ENCODE peak calls at places on chromosomes 1 and 21, in five cellular contexts. M is colonic mucosa, H is hepatocyte, T is transverse colon, F is neural progenitor cell. Z is an unnamed sample.

GRCh38 chr1:18936814-18937481 is 19.5 kb downstream of the IFFO2 start:
- DNase-seq in M (no peak), H (peak), T (no peak), F (no peak), Z (no peak)

GRCh38 chr1:196734006-196734405 is 40.6 kb upstream of the CFHR3 start:
- DNase-seq in M (no peak), H (no peak), T (no peak), F (no peak), Z (no peak)

GRCh38 chr1:50378757-50379156 is 44.5 kb downstream of the DMRTA2 start:
- DNase-seq in M (no peak), H (no peak), T (no peak), F (no peak), Z (no peak)

GRCh38 chr1:61406467-61406866 is 318.5 kb downstream of the TM2D1 start:
- DNase-seq in M (no peak), H (no peak), T (no peak), F (no peak), Z (no peak)

GRCh38 chr1:234745844-234746797 is 136.1 kb upstream of the IRF2BP2 start:
- DNase-seq in M (no peak), H (peak), T (no peak), F (peak), Z (no peak)

GRCh38 chr1:213989740-213990472 is 2.1 kb downstream of the PROX1 start:
- DNase-seq in M (peak), H (peak), T (peak), F (no peak), Z (no peak)

GRCh38 chr1:246624091-246624490 is 57.8 kb downstream of the CNST start:
- DNase-seq in M (no peak), H (no peak), T (no peak), F (no peak), Z (no peak)

GRCh38 chr1:240294566-240294965 is 202.9 kb downstream of the FMN2 start:
- DNase-seq in M (no peak), H (no peak), T (no peak), F (peak), Z (no peak)

GRCh38 chr1:173661763-173662162 is 7.9 kb downstream of the ANKRD45 start:
- DNase-seq in M (no peak), H (no peak), T (no peak), F (no peak), Z (no peak)

GRCh38 chr1:213491468-213491867 is 440.4 kb downstream of the RPS6KC1 start:
- DNase-seq in M (no peak), H (no peak), T (peak), F (no peak), Z (no peak)

GRCh38 chr1:97730271-97730670 is 190.6 kb downstream of the DPYD start:
- DNase-seq in M (no peak), H (no peak), T (no peak), F (no peak), Z (no peak)

GRCh38 chr1:161139765-161140164 is 7.3 kb upstream of the DEDD start:
- DNase-seq in M (peak), H (peak), T (no peak), F (peak), Z (peak)

GRCh38 chr1:228094432-228095016 is 8.6 kb downstream of the C1orf35 start:
- DNase-seq in M (no peak), H (no peak), T (peak), F (no peak), Z (no peak)

GRCh38 chr1:239707615-239708014 is 321.2 kb downstream of the CHRM3 start:
- DNase-seq in M (no peak), H (no peak), T (no peak), F (no peak), Z (no peak)

GRCh38 chr21:36689324-36689723 is 9.6 kb upstream of the SIM2 start:
- DNase-seq in M (no peak), H (no peak), T (no peak), F (no peak), Z (no peak)

GRCh38 chr1:212630159-212630900 is 21.8 kb downstream of the ATF3 start:
- DNase-seq in M (peak), H (peak), T (peak), F (peak), Z (peak)

GRCh38 chr1:168709407-168709891 is 19.6 kb downstream of the DPT start:
- DNase-seq in M (peak), H (peak), T (no peak), F (peak), Z (peak)

GRCh38 chr1:20371411-20371810 is 80.7 kb downstream of the VWA5B1 start:
- DNase-seq in M (no peak), H (peak), T (no peak), F (peak), Z (no peak)

GRCh38 chr1:8848663-8849386 is 29.7 kb downstream of the ENO1 start:
- DNase-seq in M (peak), H (peak), T (peak), F (peak), Z (peak)

GRCh38 chr1:8846263-8846662 is 28.8 kb upstream of the RERE start:
- DNase-seq in M (no peak), H (no peak), T (no peak), F (no peak), Z (no peak)

GRCh38 chr1:8845104-8846097 is 28.0 kb upstream of the RERE start:
- DNase-seq in M (no peak), H (no peak), T (no peak), F (no peak), Z (no peak)

GRCh38 chr1:8851060-8851459 is 27.4 kb downstream of the ENO1 start:
- DNase-seq in M (no peak), H (no peak), T (no peak), F (no peak), Z (no peak)

DNA sequence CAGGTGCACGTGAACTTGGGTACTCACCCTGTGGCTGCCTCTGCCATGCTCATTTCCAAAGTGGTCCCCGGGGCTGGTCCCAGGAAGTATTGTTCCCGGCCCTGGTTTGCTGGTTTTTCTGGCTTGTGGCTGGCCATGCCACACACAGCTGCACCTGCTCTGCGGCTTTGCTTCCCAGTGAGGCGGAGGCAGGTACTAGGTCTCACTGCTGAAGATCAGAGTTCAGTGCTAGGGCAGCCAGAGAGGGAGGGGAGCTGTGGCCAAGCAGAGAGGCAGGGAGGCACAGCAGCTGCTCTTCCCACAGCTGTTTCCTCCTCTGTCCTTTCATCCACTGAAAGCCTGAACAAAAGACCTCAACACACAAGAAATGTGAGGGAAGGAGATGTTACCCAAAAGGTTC is 30.5 kb downstream of the ENO1 start:
- DNase-seq in M (peak), H (no peak), T (peak), F (no peak), Z (no peak)
- H3K27ac ChIP-seq in M (no peak), H (no peak), T (peak), F (no peak), Z (no peak)

GRCh38 chr1:221706862-221707582 is 34.9 kb downstream of the DUSP10 start:
- DNase-seq in M (no peak), H (no peak), T (no peak), F (no peak), Z (no peak)
- H3K27ac ChIP-seq in M (peak), H (no peak), T (peak), F (no peak), Z (no peak)

DNA sequence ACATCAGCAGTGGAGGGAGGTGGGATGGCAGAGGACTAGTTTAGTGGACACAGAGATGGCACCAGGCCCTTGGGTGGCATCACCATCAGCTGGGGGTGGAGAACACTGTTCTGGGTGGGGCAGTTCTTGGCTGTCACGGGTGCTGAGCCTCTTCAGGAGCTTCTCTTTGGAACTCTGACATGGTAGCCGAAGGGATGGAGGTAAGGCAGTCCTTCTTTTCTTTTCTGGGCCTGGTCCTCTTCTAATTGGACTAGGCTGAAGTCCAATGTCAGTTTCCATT is 8.3 kb upstream of the MEF2D start:
- DNase-seq in M (no peak), H (no peak), T (peak), F (no peak), Z (no peak)
- H3K27ac ChIP-seq in M (peak), H (no peak), T (peak), F (no peak), Z (peak)

GRCh38 chr1:114346480-114347029 is 164.4 kb downstream of the TRIM33 start:
- DNase-seq in M (peak), H (peak), T (peak), F (peak), Z (peak)
- H3K27ac ChIP-seq in M (peak), H (peak), T (peak), F (no peak), Z (peak)

GRCh38 chr1:26102046-26102925 is 9.3 kb upstream of the PDIK1L start:
- DNase-seq in M (no peak), H (no peak), T (no peak), F (no peak), Z (no peak)
- H3K27ac ChIP-seq in M (no peak), H (peak), T (no peak), F (no peak), Z (no peak)

DNA sequence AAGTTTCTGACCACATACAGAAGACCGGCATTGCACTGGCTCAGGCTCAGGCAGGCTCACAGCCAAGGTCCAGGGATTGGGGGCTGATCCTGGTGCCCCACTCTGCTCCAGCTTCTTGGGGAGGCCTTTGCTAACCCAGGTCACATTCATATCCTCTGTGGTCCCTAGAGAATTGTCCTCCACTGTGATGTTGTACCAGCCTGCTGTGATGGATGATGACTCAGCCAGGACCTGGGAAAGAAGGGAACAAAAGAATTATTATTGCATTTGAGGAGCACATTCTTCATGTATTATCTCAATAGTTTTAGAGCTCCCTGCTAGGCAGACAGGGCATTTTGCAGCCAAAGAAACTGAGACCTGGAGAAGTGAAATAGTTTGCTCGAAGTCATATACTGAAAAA is 114.3 kb upstream of the ETV3 start:
- DNase-seq in M (no peak), H (no peak), T (no peak), F (no peak), Z (no peak)
- H3K27ac ChIP-seq in M (no peak), H (no peak), T (no peak), F (no peak), Z (no peak)

GRCh38 chr1:9238134-9238533 is 3.6 kb downstream of the H6PD start:
- DNase-seq in M (peak), H (no peak), T (no peak), F (no peak), Z (no peak)
- H3K27ac ChIP-seq in M (peak), H (peak), T (peak), F (no peak), Z (no peak)

GRCh38 chr1:28067523-28068090 is 20.8 kb downstream of the EYA3 start:
- DNase-seq in M (no peak), H (no peak), T (no peak), F (no peak), Z (no peak)
- H3K27ac ChIP-seq in M (no peak), H (no peak), T (no peak), F (no peak), Z (peak)

GRCh38 chr1:108716437-108717230 is 3.9 kb downstream of the FNDC7 start:
- DNase-seq in M (no peak), H (no peak), T (no peak), F (no peak), Z (no peak)

GRCh38 chr1:108722292-108722691 is 9.6 kb downstream of the FNDC7 start:
- DNase-seq in M (no peak), H (no peak), T (no peak), F (no peak), Z (no peak)

GRCh38 chr1:108719654-108720435 is 7.1 kb downstream of the FNDC7 start:
- DNase-seq in M (no peak), H (peak), T (no peak), F (no peak), Z (peak)

GRCh38 chr1:108717774-108718316 is 5.1 kb downstream of the FNDC7 start:
- DNase-seq in M (no peak), H (no peak), T (no peak), F (no peak), Z (no peak)

DNA sequence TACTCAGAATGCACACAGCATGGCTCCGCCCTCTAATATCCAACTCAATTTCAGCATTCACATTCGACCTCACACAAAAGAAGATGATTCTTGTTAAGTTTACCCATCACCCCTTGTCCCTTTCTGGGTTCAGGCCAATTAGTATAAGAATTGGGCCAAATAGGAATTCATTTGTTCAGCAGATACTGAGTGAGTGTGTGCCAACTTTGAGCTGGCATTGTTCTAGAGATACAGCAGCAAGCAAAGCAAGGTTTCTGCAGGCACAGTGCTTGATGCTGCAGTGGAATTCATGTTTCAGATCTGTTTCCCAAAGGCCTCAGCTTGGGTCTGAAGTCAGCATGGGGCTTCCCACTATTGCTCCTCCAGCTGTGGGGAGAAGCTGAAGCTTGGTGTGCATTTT is 6.5 kb downstream of the FNDC7 start:
- DNase-seq in M (no peak), H (no peak), T (no peak), F (no peak), Z (no peak)
- H3K27ac ChIP-seq in M (no peak), H (no peak), T (no peak), F (no peak), Z (peak)

DNA sequence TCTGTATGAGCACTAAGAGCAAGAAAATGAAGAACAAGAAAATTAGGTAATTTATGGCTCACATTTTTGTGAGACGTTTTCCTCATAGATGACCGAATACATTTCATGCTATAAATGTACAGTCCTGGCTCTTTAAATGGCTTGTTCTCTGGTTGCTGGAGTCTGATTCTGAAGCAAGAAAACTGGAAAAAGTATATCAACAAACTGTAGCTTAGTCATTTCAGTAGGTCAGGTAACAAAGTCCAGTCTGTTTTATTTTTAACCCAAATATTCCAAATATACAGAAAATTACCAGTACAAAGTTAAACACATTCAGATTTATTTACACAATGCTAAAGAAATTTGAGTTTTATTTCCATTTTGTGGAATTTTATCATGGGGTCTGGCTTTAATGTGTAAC is 2.5 kb upstream of the MYBPHL start:
- DNase-seq in M (no peak), H (no peak), T (no peak), F (no peak), Z (no peak)
- H3K27ac ChIP-seq in M (no peak), H (peak), T (no peak), F (peak), Z (no peak)